ENCODE peak calls at places on chromosomes 5 and 9, in five cellular contexts. Y, N, Z, X and W are unnamed samples.

GRCh38 chr5:72597456-72597948 is 90.3 kb upstream of the ZNF366 start:
- DNase-seq in Y (no peak), N (no peak), Z (no peak), X (no peak), W (no peak)

GRCh38 chr5:157025093-157025698 is 33.7 kb downstream of the HAVCR1 start:
- DNase-seq in Y (no peak), N (no peak), Z (no peak), X (no peak), W (no peak)

GRCh38 chr9:133058550-133059320 is 3.0 kb upstream of the CEL start:
- DNase-seq in Y (no peak), N (no peak), Z (no peak), X (peak), W (no peak)

GRCh38 chr9:3475300-3476020 is 50.3 kb downstream of the RFX3 start:
- DNase-seq in Y (peak), N (no peak), Z (no peak), X (no peak), W (no peak)

GRCh38 chr9:21931428-21931827 is 62.8 kb downstream of the CDKN2A start:
- DNase-seq in Y (no peak), N (no peak), Z (no peak), X (no peak), W (no peak)

GRCh38 chr9:125240649-125240999 is 519 bp downstream of the HSPA5 start:
- DNase-seq in Y (no peak), N (no peak), Z (no peak), X (no peak), W (no peak)

GRCh38 chr9:20732118-20732517 is 48.1 kb downstream of the FOCAD start:
- DNase-seq in Y (no peak), N (no peak), Z (peak), X (no peak), W (no peak)

GRCh38 chr9:107707915-107708441 is 218.4 kb upstream of the KLF4 start:
- DNase-seq in Y (no peak), N (no peak), Z (no peak), X (no peak), W (no peak)

GRCh38 chr5:107672212-107673105 is 1.7 kb upstream of the EFNA5 start:
- DNase-seq in Y (peak), N (peak), Z (peak), X (peak), W (peak)

GRCh38 chr9:101438523-101438922 is 2.9 kb upstream of the ALDOB start:
- DNase-seq in Y (no peak), N (no peak), Z (no peak), X (no peak), W (no peak)

GRCh38 chr5:95537501-95537900 is 17.3 kb downstream of the SKIC3 start:
- DNase-seq in Y (no peak), N (no peak), Z (no peak), X (no peak), W (no peak)

GRCh38 chr9:73714294-73714693 is 562.6 kb downstream of the ANXA1 start:
- DNase-seq in Y (no peak), N (no peak), Z (no peak), X (no peak), W (no peak)

GRCh38 chr5:124748687-124749594 is 2.5 kb upstream of the ZNF608 start:
- DNase-seq in Y (peak), N (peak), Z (peak), X (peak), W (no peak)

GRCh38 chr5:104189031-104189430 is 626.4 kb upstream of the NUDT12 start:
- DNase-seq in Y (no peak), N (no peak), Z (no peak), X (no peak), W (no peak)

GRCh38 chr9:94207781-94208180 is 51.3 kb upstream of the ZNF169 start:
- DNase-seq in Y (no peak), N (no peak), Z (no peak), X (no peak), W (no peak)

GRCh38 chr5:126031989-126032716 is 391.1 kb upstream of the GRAMD2B start:
- DNase-seq in Y (no peak), N (peak), Z (no peak), X (peak), W (no peak)

GRCh38 chr9:122016789-122017188 is 76.3 kb downstream of the TTLL11 start:
- DNase-seq in Y (no peak), N (no peak), Z (no peak), X (no peak), W (no peak)

GRCh38 chr5:104241051-104241450 is 678.5 kb upstream of the NUDT12 start:
- DNase-seq in Y (no peak), N (no peak), Z (no peak), X (no peak), W (no peak)

GRCh38 chr9:135256568-135257354 is 169.3 kb downstream of the OLFM1 start:
- DNase-seq in Y (peak), N (no peak), Z (no peak), X (peak), W (no peak)

GRCh38 chr5:159510282-159510681 is 180.0 kb upstream of the IL12B start:
- DNase-seq in Y (peak), N (peak), Z (no peak), X (peak), W (no peak)

GRCh38 chr5:10069781-10070313 is 179.8 kb downstream of the ATPSCKMT start:
- DNase-seq in Y (no peak), N (no peak), Z (no peak), X (no peak), W (no peak)

GRCh38 chr5:159310492-159310891 is 19.8 kb downstream of the IL12B start:
- DNase-seq in Y (peak), N (no peak), Z (no peak), X (peak), W (no peak)

GRCh38 chr5:51172853-51173635 is 210.2 kb upstream of the ISL1 start:
- DNase-seq in Y (no peak), N (no peak), Z (no peak), X (no peak), W (no peak)

DNA sequence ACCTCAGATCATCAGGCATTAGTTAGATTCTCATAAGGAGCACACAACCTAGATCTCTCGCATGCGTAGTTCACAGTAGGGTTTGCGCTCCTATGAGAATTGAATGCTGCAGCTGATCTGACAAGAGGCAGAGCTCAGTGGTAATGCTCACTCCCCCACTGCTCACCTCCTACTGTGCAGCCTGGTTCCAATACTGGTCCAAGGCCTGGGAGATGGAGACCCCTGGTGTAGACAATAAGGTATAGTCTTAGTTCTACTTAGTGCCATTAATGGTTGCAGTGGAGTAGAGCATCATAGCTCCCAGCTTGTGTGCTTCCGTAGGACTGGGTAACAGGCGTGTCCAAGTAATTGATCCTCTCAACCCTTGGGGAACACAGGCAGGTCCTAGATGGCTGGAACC is 70.4 kb upstream of the ANKRD55 start:
- DNase-seq in Y (no peak), N (no peak), Z (no peak), X (no peak), W (no peak)
- TF ChIP-seq CTCF in Y (no peak), N (no peak), Z (no peak), X (no peak), W (no peak)

DNA sequence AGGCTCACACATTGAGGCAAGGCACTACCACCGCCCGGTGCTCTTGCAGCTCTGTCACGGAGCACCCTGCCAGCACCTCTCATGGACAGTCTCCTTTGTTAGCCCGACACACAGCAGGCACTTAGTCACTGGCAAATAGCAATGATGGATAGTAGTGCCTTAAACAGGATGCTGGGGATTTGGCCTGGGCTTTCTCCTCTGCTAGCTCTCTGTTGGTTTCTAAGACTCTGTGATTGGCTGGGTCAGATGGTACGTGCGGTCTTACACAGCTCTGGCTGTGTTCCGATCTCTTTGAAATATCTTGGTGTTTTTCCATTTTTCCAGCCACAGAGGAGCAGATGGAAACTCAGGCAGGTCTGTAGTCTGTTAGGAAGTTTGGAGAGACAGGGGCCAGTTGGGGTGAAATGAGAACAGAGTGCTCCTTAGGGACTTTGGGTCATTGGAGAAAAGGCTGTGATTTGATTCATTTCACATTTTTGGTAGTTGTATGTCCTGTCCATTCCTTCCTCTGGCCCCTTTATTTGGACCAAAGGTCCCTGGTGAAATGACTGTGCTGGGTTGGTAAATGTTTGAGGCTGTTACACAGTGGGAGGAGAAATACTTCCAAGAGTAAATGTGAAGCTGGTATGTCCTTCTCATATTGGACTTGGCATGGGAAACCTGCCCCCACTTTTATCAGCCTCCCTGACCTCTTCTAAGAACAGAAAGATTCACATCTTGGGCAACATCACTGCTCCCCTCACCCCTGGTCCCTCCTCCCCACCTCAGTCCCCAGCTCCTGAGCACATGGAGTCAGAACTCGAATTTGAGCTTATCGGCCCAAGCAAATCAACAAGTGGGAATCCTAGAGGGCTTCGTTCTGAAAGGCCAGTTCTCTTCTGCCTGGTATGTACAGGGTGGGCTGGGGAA is 3.4 kb downstream of the SMIM3 start:
- DNase-seq in Y (no peak), N (peak), Z (no peak), X (peak), W (no peak)
- TF ChIP-seq CTCF in Y (no peak), N (no peak), Z (no peak), X (no peak), W (no peak)

DNA sequence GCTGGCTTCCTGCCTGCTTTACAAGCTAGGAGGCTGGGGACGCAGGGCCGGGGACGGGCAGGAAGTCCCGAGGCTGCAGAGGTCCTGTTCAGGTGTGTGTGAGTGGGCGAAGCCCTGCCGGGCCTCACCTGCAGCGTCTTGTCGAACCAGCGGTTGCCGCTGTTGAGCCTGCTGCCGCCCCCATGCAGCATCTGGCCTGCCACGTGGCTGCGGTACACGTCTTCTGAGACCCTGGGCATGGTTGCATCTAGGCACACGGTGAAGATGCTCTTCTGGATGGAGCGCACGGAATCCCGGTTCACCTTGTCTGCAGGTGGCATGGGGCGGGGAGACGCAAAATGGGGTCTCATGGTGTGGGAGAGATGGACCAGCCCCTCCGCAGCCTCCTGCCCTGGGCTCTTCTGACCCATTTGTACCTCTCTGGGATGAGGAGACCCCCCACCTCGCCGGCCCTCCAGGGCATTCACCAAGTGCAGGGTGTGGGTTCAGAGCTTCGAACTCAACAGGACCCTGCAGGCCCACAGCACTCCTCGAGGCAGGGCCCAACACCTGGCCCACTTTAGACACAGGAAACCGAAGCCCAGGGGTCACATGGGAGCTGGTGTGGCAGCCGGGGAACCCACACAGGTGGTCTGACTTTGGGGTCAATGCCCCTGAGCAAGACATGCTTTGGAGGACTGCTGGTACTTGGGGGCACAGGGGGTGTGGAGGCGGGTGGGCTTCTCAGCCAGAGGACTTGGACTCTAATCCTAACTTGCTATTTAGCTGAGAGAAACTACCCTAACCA is 10.0 kb downstream of the CRAT start:
- DNase-seq in Y (no peak), N (no peak), Z (no peak), X (no peak), W (no peak)
- TF ChIP-seq CTCF in Y (no peak), N (no peak), Z (no peak), X (no peak), W (no peak)

DNA sequence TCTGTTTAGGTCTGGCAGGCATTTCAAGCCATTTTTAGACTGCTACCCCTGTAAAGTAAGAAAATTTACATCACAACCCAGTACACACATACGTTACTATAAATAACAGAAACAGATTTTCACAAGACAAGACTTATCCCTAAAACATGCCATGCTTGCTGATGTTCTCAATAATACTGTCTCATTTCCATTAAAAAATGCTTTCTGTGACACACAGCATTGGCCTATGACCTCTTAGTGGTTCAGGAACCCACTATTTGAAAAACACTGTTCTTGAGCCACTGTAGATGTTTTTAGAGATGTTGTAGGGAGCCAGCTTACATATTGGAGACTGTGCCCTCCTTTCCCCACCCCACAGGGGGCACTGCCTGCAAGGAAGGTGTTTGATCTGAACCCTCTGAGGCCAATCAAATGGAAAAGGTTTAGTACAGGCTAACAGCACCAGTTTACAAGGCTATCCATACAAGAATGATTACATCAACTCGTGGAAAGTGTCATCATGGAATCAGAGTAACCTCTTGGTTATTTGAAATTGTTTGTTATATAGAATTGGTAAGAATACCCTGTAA is 30.8 kb downstream of the ZSWIM6 start:
- DNase-seq in Y (no peak), N (no peak), Z (no peak), X (no peak), W (no peak)
- TF ChIP-seq CTCF in Y (no peak), N (no peak), Z (peak), X (no peak), W (no peak)

GRCh38 chr5:77086611-77087483 is at the start of gene ZBED3:
- DNase-seq in Y (peak), N (peak), Z (peak), X (peak), W (peak)
- TF ChIP-seq CTCF in Y (no peak), N (peak), Z (peak), X (no peak), W (no peak)

DNA sequence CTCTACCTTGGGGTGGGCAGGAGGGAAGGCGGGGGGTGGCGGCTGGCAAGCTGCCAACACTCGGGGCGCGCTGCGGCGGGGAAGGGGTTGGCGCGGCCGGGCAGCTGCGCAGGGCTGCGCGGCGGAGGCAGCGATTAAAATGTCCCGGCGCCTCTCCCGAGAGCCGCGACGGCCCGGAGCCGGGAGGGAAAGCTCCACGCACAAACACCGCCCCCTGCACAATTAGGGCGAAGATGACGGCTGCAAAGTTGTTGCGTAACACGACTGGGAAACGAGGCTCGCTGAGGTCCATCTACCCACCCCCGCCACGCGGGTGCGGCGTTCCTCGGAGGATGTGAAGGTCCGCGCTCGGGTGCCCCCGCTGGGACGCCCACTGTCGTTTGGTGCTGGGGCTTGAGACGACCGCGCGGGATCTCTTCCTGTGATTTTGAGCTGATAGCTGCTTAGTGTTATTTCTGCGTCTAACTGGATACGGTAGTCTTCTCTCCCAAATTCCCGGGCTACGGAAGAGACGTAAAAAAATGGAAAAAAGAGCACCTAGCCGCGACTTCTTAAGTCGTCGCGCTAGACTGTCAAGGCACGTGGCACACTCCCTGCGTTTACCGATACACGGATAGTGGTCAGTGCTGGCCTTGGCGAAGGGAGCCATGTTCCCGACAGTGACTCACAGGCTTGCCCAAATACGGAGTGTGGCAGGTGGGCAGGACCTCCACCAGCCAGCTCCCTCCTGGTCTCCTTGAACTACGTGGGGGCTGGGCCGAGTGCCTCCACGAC is 958 bp upstream of the NFIL3 start:
- DNase-seq in Y (peak), N (peak), Z (no peak), X (peak), W (peak)
- TF ChIP-seq CTCF in Y (peak), N (no peak), Z (peak), X (no peak), W (peak)

GRCh38 chr5:143019614-143020515 is 249.7 kb downstream of the ARHGAP26 start:
- DNase-seq in Y (no peak), N (no peak), Z (no peak), X (no peak), W (no peak)
- TF ChIP-seq CTCF in Y (no peak), N (no peak), Z (no peak), X (no peak), W (no peak)